ENCODE peak calls at places on chromosomes 6 and 20, in nine cellular contexts. X, F, H, Y, P, K, C, D and M are unnamed samples. For H3K4me1, the result is how much of the 10 kb centered on the place peaks cover.

GRCh38 chr6:22590423-22590822 is 21.1 kb downstream of the HDGFL1 start:
- DNase-seq in X (no peak), F (no peak), K (no peak), D (no peak), Y (no peak), H (no peak), P (no peak), C (no peak), M (no peak)

GRCh38 chr20:31945790-31946189 is 6.1 kb downstream of the PDRG1 start:
- DNase-seq in F (no peak), C (no peak), Y (no peak), D (peak), K (peak), X (no peak), H (no peak), P (no peak), M (no peak)

GRCh38 chr6:53018443-53018842 is 23.4 kb upstream of the GSTA4 start:
- DNase-seq in K (no peak), C (no peak), P (no peak), X (no peak), F (no peak), D (no peak), H (no peak), Y (no peak), M (no peak)

GRCh38 chr6:115982453-115982852 is 78.2 kb downstream of the FRK start:
- DNase-seq in P (peak), H (no peak), Y (peak), D (no peak), X (no peak), C (no peak), F (no peak), K (no peak), M (no peak)

GRCh38 chr6:125853740-125854139 is 63.0 kb downstream of the NCOA7 start:
- DNase-seq in H (no peak), X (peak), C (no peak), Y (no peak), F (no peak), D (no peak), P (no peak), K (no peak), M (no peak)

GRCh38 chr20:61371501-61372150 is 119.6 kb downstream of the CDH4 start:
- DNase-seq in X (no peak), P (no peak), F (no peak), D (no peak), K (no peak), H (no peak), C (no peak), Y (no peak), M (no peak)

GRCh38 chr20:4299250-4299649 is 283.9 kb upstream of the RNF24 start:
- DNase-seq in D (no peak), C (no peak), H (no peak), F (no peak), P (no peak), K (no peak), X (no peak), Y (no peak), M (no peak)

GRCh38 chr20:59664389-59665055 is 60.2 kb downstream of the PHACTR3 start:
- DNase-seq in X (no peak), D (no peak), C (no peak), Y (no peak), P (no peak), H (no peak), F (no peak), K (no peak), M (no peak)

GRCh38 chr6:15426926-15427325 is 181.1 kb downstream of the JARID2 start:
- DNase-seq in F (no peak), X (no peak), C (no peak), H (no peak), Y (no peak), K (no peak), D (no peak), P (no peak), M (no peak)

GRCh38 chr6:31381666-31382065 is 21.7 kb upstream of the MICA start:
- DNase-seq in P (no peak), D (no peak), K (no peak), Y (no peak), C (no peak), X (no peak), H (no peak), F (no peak), M (no peak)

GRCh38 chr6:71404145-71404966 is 115.7 kb downstream of the OGFRL1 start:
- DNase-seq in D (peak), F (no peak), K (peak), H (no peak), X (peak), P (peak), Y (peak), C (peak), M (no peak)

GRCh38 chr6:17045581-17046322 is 56.1 kb upstream of the STMND1 start:
- DNase-seq in H (no peak), Y (no peak), P (peak), X (no peak), F (no peak), D (peak), C (no peak), K (peak), M (no peak)

GRCh38 chr6:42030585-42031506 is 19.5 kb upstream of the TAF8 start:
- DNase-seq in D (peak), P (no peak), H (peak), Y (no peak), X (no peak), C (peak), F (no peak), K (no peak), M (no peak)

GRCh38 chr20:11207749-11208502 is 534.1 kb upstream of the JAG1 start:
- DNase-seq in D (peak), X (no peak), C (no peak), F (no peak), P (peak), H (no peak), Y (peak), K (peak), M (no peak)

GRCh38 chr6:138025528-138025941 is 81.7 kb downstream of the PERP start:
- DNase-seq in D (no peak), Y (no peak), K (no peak), P (no peak), H (no peak), C (no peak), X (peak), F (no peak), M (no peak)

GRCh38 chr6:75870389-75870788 is 121.3 kb downstream of the MYO6 start:
- DNase-seq in P (no peak), Y (no peak), D (no peak), K (no peak), C (no peak), H (no peak), X (no peak), F (no peak), M (no peak)

GRCh38 chr20:45470262-45470931 is 844 bp downstream of the WFDC2 start:
- DNase-seq in C (peak), H (peak), D (peak), P (no peak), X (peak), Y (no peak), K (peak), F (no peak), M (peak)

GRCh38 chr20:41905186-41905585 is 287.0 kb upstream of the CHD6 start:
- DNase-seq in P (no peak), Y (no peak), D (no peak), H (no peak), X (no peak), K (no peak), F (no peak), C (no peak), M (no peak)

GRCh38 chr20:21189761-21190523 is 64.1 kb downstream of the KIZ start:
- DNase-seq in X (no peak), F (peak), D (no peak), H (peak), P (no peak), K (no peak), C (peak), Y (no peak), M (no peak)

GRCh38 chr20:43940518-43941225 is 26.0 kb downstream of the TOX2 start:
- DNase-seq in C (no peak), H (no peak), K (no peak), F (no peak), X (peak), P (no peak), D (no peak), Y (no peak), M (peak)

GRCh38 chr6:37048851-37049734 is 43.6 kb downstream of the FGD2 start:
- DNase-seq in K (peak), D (peak), Y (peak), C (no peak), H (no peak), X (peak), F (no peak), P (peak), M (peak)

GRCh38 chr20:53736757-53737403 is 143.2 kb upstream of the ZNF217 start:
- DNase-seq in P (peak), F (no peak), D (peak), C (peak), X (peak), H (no peak), Y (peak), K (peak), M (peak)

GRCh38 chr20:46627251-46627650 is 24.0 kb downstream of the SLC13A3 start:
- DNase-seq in H (no peak), C (no peak), X (no peak), D (no peak), P (no peak), K (no peak), Y (no peak), F (no peak), M (no peak)

GRCh38 chr6:112934433-112935327 is 587.5 kb downstream of the RFPL4B start:
- DNase-seq in P (no peak), K (no peak), H (no peak), D (no peak), X (no peak), F (no peak), Y (no peak), C (peak), M (no peak)

GRCh38 chr6:43009124-43009523 is 4.6 kb downstream of the MEA1 start:
- DNase-seq in X (no peak), Y (no peak), K (peak), P (peak), H (peak), F (no peak), D (peak), C (peak), M (no peak)

GRCh38 chr6:85449388-85449817 is 480 bp upstream of the NT5E start:
- DNase-seq in Y (peak), D (peak), P (no peak), C (peak), F (no peak), H (peak), X (peak), K (peak), M (peak)

GRCh38 chr6:93123585-93123984 is 295.8 kb downstream of the EPHA7 start:
- DNase-seq in D (no peak), P (no peak), K (no peak), Y (no peak), H (no peak), C (peak), X (no peak), F (no peak), M (no peak)

GRCh38 chr20:62143976-62144825 is 632 bp downstream of the SS18L1 start:
- DNase-seq in K (peak), C (peak), H (peak), X (peak), F (no peak), Y (peak), D (peak), P (peak), M (peak)

GRCh38 chr6:86581833-86582232 is 355.5 kb upstream of the HTR1E start:
- DNase-seq in H (no peak), P (peak), Y (peak), D (no peak), C (no peak), K (no peak), F (no peak), X (peak), M (no peak)

GRCh38 chr6:11242709-11243108 is 10.2 kb upstream of the NEDD9 start:
- DNase-seq in H (no peak), D (no peak), K (peak), Y (no peak), F (no peak), X (peak), C (no peak), P (no peak), M (no peak)

GRCh38 chr6:20263059-20263458 is 50.8 kb upstream of the MBOAT1 start:
- DNase-seq in C (no peak), D (no peak), Y (no peak), P (no peak), K (no peak), F (no peak), H (no peak), X (no peak), M (no peak)

GRCh38 chr6:72287801-72288200 is 334.1 kb upstream of the KCNQ5 start:
- DNase-seq in C (no peak), P (no peak), H (no peak), D (peak), K (no peak), F (no peak), Y (no peak), X (no peak), M (no peak)

GRCh38 chr6:138035070-138035469 is 72.1 kb downstream of the PERP start:
- DNase-seq in X (peak), D (no peak), K (no peak), C (no peak), H (no peak), Y (peak), P (peak), F (no peak), M (peak)

GRCh38 chr6:107080036-107080435 is 35.3 kb downstream of the BEND3 start:
- DNase-seq in X (no peak), P (peak), D (no peak), Y (no peak), C (peak), K (no peak), F (no peak), H (no peak), M (no peak)

GRCh38 chr6:134949927-134950326 is at the start of gene ALDH8A1:
- DNase-seq in P (no peak), Y (no peak), K (no peak), X (no peak), C (peak), H (no peak), F (no peak), D (no peak), M (no peak)

GRCh38 chr20:47973519-47974233 is 188.4 kb upstream of the SULF2 start:
- DNase-seq in X (peak), C (peak), Y (no peak), D (peak), K (no peak), H (peak), F (peak), P (peak), M (no peak)

GRCh38 chr6:124432632-124433031 is 529.6 kb upstream of the RNF217 start:
- DNase-seq in C (no peak), K (no peak), X (no peak), H (no peak), P (no peak), Y (no peak), D (no peak), F (no peak), M (no peak)

DNA sequence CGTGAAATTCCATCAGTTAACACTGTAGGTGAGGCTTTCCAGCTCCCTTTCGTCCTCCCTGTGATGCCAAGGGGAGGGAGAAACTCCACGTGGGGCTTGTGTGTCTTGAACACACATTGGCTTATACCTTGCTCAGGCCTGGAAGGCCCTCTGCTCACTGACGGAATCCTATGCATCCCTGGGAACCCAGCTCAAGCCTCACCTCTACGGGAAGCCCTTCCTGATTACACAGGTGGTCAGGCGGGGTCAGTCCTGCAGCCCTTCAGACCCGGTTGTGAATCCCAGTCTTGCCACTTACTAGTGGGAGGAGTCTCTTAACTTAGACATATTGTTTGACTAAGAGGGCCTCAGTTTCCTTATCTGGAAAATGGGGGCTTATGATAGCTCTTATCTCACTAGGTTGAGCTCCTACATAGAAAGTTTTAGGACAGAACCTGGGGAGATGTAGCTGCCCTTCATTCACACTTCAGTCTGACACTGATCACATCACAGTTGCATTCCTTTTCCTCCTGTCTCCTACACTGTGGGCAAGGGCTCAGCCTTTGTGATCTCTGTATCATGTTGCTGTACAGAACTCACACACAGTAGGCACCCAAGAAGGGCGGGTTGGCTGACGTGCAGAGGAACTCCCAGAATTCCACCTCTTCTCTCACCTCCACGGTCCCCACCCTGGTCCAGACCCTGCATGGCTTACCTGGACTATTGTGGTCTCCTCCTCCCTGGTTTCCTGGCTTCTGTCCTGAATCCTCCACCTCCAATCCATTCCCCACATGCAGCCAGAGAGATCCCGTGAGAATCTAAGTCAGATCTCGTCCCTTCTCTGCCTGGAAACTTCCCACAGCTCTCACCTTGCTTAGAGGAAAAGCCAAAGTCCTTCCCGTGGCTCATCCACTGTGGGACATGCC is 129.6 kb downstream of the CEBPB start:
- DNase-seq in Y (peak), X (peak), P (no peak), C (no peak), D (peak), F (no peak), H (no peak), K (no peak), M (no peak)
- H3K4me3 ChIP-seq in Y (peak), X (peak), P (peak), C (no peak), D (peak), F (no peak), H (no peak), K (peak), M (no peak)

GRCh38 chr6:99111590-99111989 is 163.8 kb upstream of the FBXL4 start:
- DNase-seq in P (no peak), F (no peak), H (no peak), K (no peak), C (no peak), X (no peak), Y (no peak), D (no peak), M (no peak)

GRCh38 chr6:99114769-99115406 is 167.1 kb upstream of the FBXL4 start:
- DNase-seq in Y (peak), X (peak), C (no peak), F (no peak), P (no peak), D (no peak), K (no peak), H (no peak), M (no peak)

DNA sequence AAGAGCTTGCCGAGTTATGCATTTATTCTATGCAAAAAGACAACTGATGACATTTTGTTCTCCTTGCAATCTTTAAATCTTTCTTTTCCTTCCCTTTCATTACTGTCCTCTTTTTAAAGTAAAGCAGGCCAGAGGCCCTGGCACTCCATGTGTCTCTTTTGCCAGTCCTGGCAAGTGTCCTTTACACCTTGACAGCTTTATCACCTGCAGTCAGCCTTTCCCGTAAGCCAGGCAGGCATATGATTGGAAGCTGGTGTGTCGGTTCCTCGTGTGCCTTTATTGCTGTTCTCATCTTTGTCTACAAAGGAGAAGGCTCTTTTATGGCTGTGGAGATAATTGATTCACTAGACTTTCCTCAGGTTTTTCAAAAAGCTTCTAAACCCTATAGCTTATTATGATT is 162.3 kb upstream of the FBXL4 start:
- DNase-seq in D (no peak), Y (no peak), X (no peak), F (no peak), H (no peak), C (no peak), K (no peak), P (no peak), M (no peak)
- TF ChIP-seq EZH2 in D (no peak), Y (no peak), X (no peak), F (no peak), H (no peak), C (no peak), K (no peak), P (no peak), M (no peak)

GRCh38 chr20:40749985-40750506 is 61.0 kb upstream of the MAFB start:
- DNase-seq in X (no peak), D (peak), F (no peak), K (peak), Y (no peak), C (no peak), P (no peak), H (no peak), M (no peak)

GRCh38 chr20:40744072-40744471 is 55.0 kb upstream of the MAFB start:
- DNase-seq in H (no peak), X (no peak), F (no peak), P (no peak), Y (no peak), K (no peak), C (no peak), D (no peak), M (no peak)

GRCh38 chr20:40744494-40745175 is 55.6 kb upstream of the MAFB start:
- DNase-seq in Y (no peak), C (no peak), X (no peak), P (no peak), F (no peak), D (no peak), K (no peak), H (no peak), M (no peak)

GRCh38 chr20:40750541-40750940 is 61.5 kb upstream of the MAFB start:
- DNase-seq in Y (no peak), P (no peak), D (no peak), C (no peak), H (no peak), K (no peak), X (no peak), F (no peak), M (no peak)

DNA sequence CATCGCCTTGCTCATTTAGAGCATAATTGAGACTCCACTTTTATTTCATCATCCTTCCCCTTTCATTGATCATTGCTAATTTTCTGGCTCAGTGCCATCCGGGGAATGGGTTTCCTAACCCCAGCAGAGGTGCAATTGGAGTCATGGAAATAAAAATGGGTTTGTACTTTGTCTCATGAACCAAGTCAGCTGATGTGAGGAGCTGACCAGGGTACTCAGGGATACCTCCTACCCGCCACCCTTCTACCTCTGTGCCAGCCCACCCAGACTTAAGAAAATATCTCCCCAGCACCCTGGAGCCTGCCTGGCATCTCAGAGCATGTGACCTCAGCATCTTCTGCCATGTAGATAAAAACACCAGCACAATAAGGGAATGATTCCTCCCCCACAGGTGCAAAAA is 59.1 kb upstream of the MAFB start:
- DNase-seq in C (no peak), K (no peak), F (no peak), X (no peak), Y (no peak), P (no peak), H (no peak), D (no peak), M (no peak)
- H3K4me1 ChIP-seq in C (under half), K (under half), F (under half), X (under half), Y (under half), P (under half), H (under half), D (under half), M (under half)

GRCh38 chr6:320351-321157 is 28.3 kb downstream of the DUSP22 start:
- DNase-seq in C (no peak), P (no peak), H (no peak), K (no peak), F (no peak), D (no peak), X (no peak), Y (no peak), M (no peak)
- H3K4me3 ChIP-seq in C (no peak), P (no peak), H (no peak), K (no peak), F (no peak), D (no peak), X (no peak), Y (no peak), M (peak)

GRCh38 chr20:609371-609964 is 641 bp downstream of the TCF15 start:
- DNase-seq in H (no peak), D (no peak), K (no peak), X (no peak), Y (no peak), P (no peak), F (no peak), C (peak), M (no peak)
- TF ChIP-seq EZH2 in H (peak), D (peak), K (peak), X (no peak), Y (peak), P (no peak), F (peak), C (no peak), M (no peak)

GRCh38 chr6:44228031-44228430 is 4.6 kb downstream of the SLC29A1 start:
- DNase-seq in Y (no peak), F (no peak), K (no peak), D (no peak), P (no peak), H (no peak), C (no peak), X (no peak), M (no peak)
- H3K4me1 ChIP-seq in Y (half or more), F (under half), K (under half), D (under half), P (under half), H (under half), C (under half), X (under half), M (under half)